ENCODE peak calls at places on chromosomes 2 and 18, in four cellular contexts. I is suprapubic skin, C is H9, Q is tibial nerve. O is an unnamed sample.

GRCh38 chr2:173999272-173999671 is 34.1 kb upstream of the SP3 start:
- DNase-seq in I (no peak), Q (no peak), C (no peak), O (no peak)

GRCh38 chr2:88011011-88011410 is 5.3 kb downstream of the RNU2-63P start:
- DNase-seq in I (no peak), Q (no peak), C (no peak), O (no peak)

GRCh38 chr2:171523339-171523931 is 1.2 kb downstream of the CYBRD1 start:
- DNase-seq in I (peak; percentile 91), C (peak; percentile 81), Q (peak; percentile 64), O (peak; percentile 77)

GRCh38 chr2:10757814-10758286 is 36.4 kb downstream of the ATP6V1C2 start:
- DNase-seq in Q (no peak), I (no peak), C (no peak), O (no peak)

GRCh38 chr2:29509397-29509796 is 394.2 kb downstream of the CLIP4 start:
- DNase-seq in Q (no peak), C (no peak), I (no peak), O (no peak)

GRCh38 chr18:33596178-33596854 is 18.3 kb downstream of the ASXL3 start:
- DNase-seq in I (no peak), Q (no peak), C (no peak), O (no peak)

GRCh38 chr2:45458909-45459563 is 152.0 kb downstream of the SRBD1 start:
- DNase-seq in C (peak; percentile 35), I (no peak), Q (no peak), O (peak; percentile 73)

GRCh38 chr2:234632527-234633391 is 135.9 kb upstream of the ARL4C start:
- DNase-seq in C (peak; percentile 38), Q (no peak), I (no peak), O (peak; percentile 85)

GRCh38 chr2:234974501-234975385 is 22.9 kb downstream of the SH3BP4 start:
- DNase-seq in C (no peak), Q (no peak), I (no peak), O (peak; percentile 47)

GRCh38 chr2:229205704-229206103 is 65.4 kb downstream of the PID1 start:
- DNase-seq in Q (no peak), C (no peak), I (no peak), O (no peak)

GRCh38 chr18:49224130-49224529 is 236.3 kb downstream of the DYM start:
- DNase-seq in I (no peak), Q (no peak), C (no peak), O (no peak)

GRCh38 chr2:218839430-218839829 is 7.8 kb upstream of the PRKAG3 start:
- DNase-seq in Q (no peak), C (no peak), I (peak; percentile 59), O (no peak)

GRCh38 chr2:191866675-191867506 is 20.0 kb upstream of the CAVIN2 start:
- DNase-seq in C (no peak), Q (no peak), I (no peak), O (peak; percentile 70)

GRCh38 chr2:192535956-192536685 is 341.4 kb upstream of the TMEFF2 start:
- DNase-seq in I (no peak), Q (no peak), C (no peak), O (no peak)

GRCh38 chr18:28181616-28182015 is 4.7 kb upstream of the CDH2 start:
- DNase-seq in Q (no peak), C (no peak), I (no peak), O (peak; percentile 64)

GRCh38 chr2:127115471-127116199 is 8.7 kb upstream of the BIN1 start:
- DNase-seq in C (peak; percentile 20), Q (no peak), I (no peak), O (peak; percentile 20)

GRCh38 chr18:77733292-77733903 is 483.8 kb downstream of the GALR1 start:
- DNase-seq in I (no peak), Q (no peak), C (peak; percentile 74), O (no peak)

GRCh38 chr2:138948070-138948539 is 167.9 kb upstream of the NXPH2 start:
- DNase-seq in I (no peak), Q (peak; percentile 13), C (no peak), O (peak; percentile 97)

GRCh38 chr2:142140434-142140845 is 9.6 kb upstream of the LRP1B start:
- DNase-seq in C (no peak), Q (no peak), I (no peak), O (no peak)

GRCh38 chr18:74519320-74520095 is 14.8 kb upstream of the CNDP1 start:
- DNase-seq in Q (no peak), C (peak; percentile 15), I (no peak), O (no peak)

GRCh38 chr2:45446016-45446415 is 165.1 kb downstream of the SRBD1 start:
- DNase-seq in C (no peak), I (no peak), Q (no peak), O (no peak)

GRCh38 chr2:138819964-138820363 is 39.8 kb upstream of the NXPH2 start:
- DNase-seq in C (no peak), I (no peak), Q (no peak), O (no peak)

GRCh38 chr2:53859354-53860159 is at the start of gene GPR75:
- DNase-seq in Q (no peak), I (no peak), C (peak; percentile 63), O (no peak)

GRCh38 chr2:98422449-98422848 is 22.2 kb upstream of the INPP4A start:
- DNase-seq in I (no peak), C (no peak), Q (no peak), O (no peak)

GRCh38 chr2:53087282-53087882 is 680.2 kb upstream of the CHAC2 start:
- DNase-seq in I (no peak), Q (no peak), C (no peak), O (no peak)

GRCh38 chr2:177251165-177251542 is 13.4 kb downstream of the NFE2L2 start:
- DNase-seq in Q (no peak), C (no peak), I (no peak), O (no peak)
- H3K4me1 ChIP-seq in Q (peaks cover 73% of the 10 kb centered on the region), C (peaks cover 2% of the 10 kb centered on the region), I (peaks cover 87% of the 10 kb centered on the region), O (peaks cover 94% of the 10 kb centered on the region)

GRCh38 chr2:86396304-86396785 is 44.8 kb upstream of the KDM3A start:
- DNase-seq in Q (no peak), C (no peak), I (no peak), O (no peak)
- H3K4me1 ChIP-seq in Q (no peaks in the 10 kb centered on the region), C (no peaks in the 10 kb centered on the region), I (no peaks in the 10 kb centered on the region), O (peaks cover 7% of the 10 kb centered on the region)

DNA sequence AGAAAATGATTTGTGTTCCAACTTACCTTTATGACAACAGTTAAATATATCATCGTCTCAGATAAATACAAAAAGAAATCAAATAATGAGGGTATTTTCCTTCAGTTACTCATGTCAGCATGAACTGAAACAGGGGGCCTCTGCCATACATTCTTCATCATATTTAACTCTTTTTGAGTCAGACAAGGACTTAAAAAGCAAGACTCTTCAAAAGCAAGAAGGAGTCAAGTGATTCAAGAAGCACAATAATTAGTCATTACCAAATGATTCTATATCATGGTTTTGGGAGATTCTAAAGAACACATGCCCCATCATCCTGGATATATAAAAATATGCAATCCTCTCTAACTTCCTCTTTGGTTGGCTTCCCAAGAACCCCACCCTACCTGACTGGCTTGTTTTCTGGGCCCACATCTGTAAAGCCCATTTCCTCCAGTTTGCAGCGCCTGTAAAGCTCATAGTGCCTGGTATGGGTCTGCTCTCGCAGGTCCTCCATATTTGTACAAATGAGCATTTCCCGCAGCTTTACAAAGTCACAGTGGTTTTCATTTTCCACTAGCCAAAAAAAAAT is 49.7 kb downstream of the SEPTIN10 start:
- DNase-seq in I (no peak), Q (no peak), C (no peak), O (no peak)
- H3K4me1 ChIP-seq in I (peaks cover 2% of the 10 kb centered on the region), Q (no peaks in the 10 kb centered on the region), C (no peaks in the 10 kb centered on the region), O (peaks cover 12% of the 10 kb centered on the region)

GRCh38 chr2:107625982-107626381 is 200.7 kb upstream of the RGPD4 start:
- DNase-seq in C (no peak), Q (no peak), I (no peak), O (no peak)
- H3K4me1 ChIP-seq in C (no peaks in the 10 kb centered on the region), Q (no peaks in the 10 kb centered on the region), I (no peaks in the 10 kb centered on the region), O (no peaks in the 10 kb centered on the region)

GRCh38 chr2:215769246-215769645 is 244.1 kb downstream of the MREG start:
- DNase-seq in I (no peak), C (no peak), Q (no peak), O (no peak)
- H3K4me1 ChIP-seq in I (no peaks in the 10 kb centered on the region), C (no peaks in the 10 kb centered on the region), Q (peaks cover 5% of the 10 kb centered on the region), O (peaks cover 32% of the 10 kb centered on the region)

GRCh38 chr2:231613655-231614558 is 21.2 kb downstream of the TEX44 start:
- DNase-seq in I (peak; percentile 94), C (peak; percentile 95), Q (peak; percentile 77), O (peak; percentile 93)

GRCh38 chr2:231613054-231613654 is 20.5 kb downstream of the TEX44 start:
- DNase-seq in Q (no peak), C (no peak), I (no peak), O (no peak)

GRCh38 chr2:231617059-231617926 is 24.6 kb downstream of the TEX44 start:
- DNase-seq in I (no peak), Q (no peak), C (no peak), O (no peak)

GRCh38 chr2:231614559-231615057 is 21.9 kb downstream of the TEX44 start:
- DNase-seq in I (peak; percentile 83), Q (no peak), C (no peak), O (no peak)

GRCh38 chr2:231615058-231615671 is 22.5 kb downstream of the TEX44 start:
- DNase-seq in I (no peak), C (peak; percentile 69), Q (no peak), O (no peak)
- H3K4me1 ChIP-seq in I (peaks cover 71% of the 10 kb centered on the region), C (peaks cover 2% of the 10 kb centered on the region), Q (peaks cover 25% of the 10 kb centered on the region), O (peaks cover 58% of the 10 kb centered on the region)

GRCh38 chr2:237697586-237698337 is 70.4 kb downstream of the LRRFIP1 start:
- DNase-seq in I (peak; percentile 49), C (peak; percentile 29), Q (no peak), O (no peak)
- H3K4me1 ChIP-seq in I (peaks cover 97% of the 10 kb centered on the region), C (peaks cover 34% of the 10 kb centered on the region), Q (peaks cover 54% of the 10 kb centered on the region), O (peaks cover 56% of the 10 kb centered on the region)

GRCh38 chr18:24033644-24034412 is 19.3 kb downstream of the TTC39C start:
- DNase-seq in I (no peak), Q (no peak), C (no peak), O (no peak)
- H3K4me1 ChIP-seq in I (no peaks in the 10 kb centered on the region), Q (peaks cover 5% of the 10 kb centered on the region), C (no peaks in the 10 kb centered on the region), O (no peaks in the 10 kb centered on the region)

O was measured in SJSA1.